ENCODE peak calls at places on chromosomes 3 and 15, in four cellular contexts. N, B, G and I are unnamed samples.

GRCh38 chr3:59880717-59881116 is 830.9 kb upstream of the CFAP20DC start:
- DNase-seq in N (no peak), B (no peak), G (no peak), I (no peak)

GRCh38 chr15:33013827-33014445 is 180.6 kb downstream of the FMN1 start:
- DNase-seq in N (no peak), B (no peak), G (no peak), I (no peak)

GRCh38 chr3:149333518-149333859 is at the start of gene TM4SF18:
- DNase-seq in N (no peak), B (no peak), G (no peak), I (no peak)

GRCh38 chr15:45641374-45641778 is 6.5 kb downstream of the SQOR start:
- DNase-seq in N (no peak), B (peak), G (no peak), I (no peak)

GRCh38 chr15:28255965-28256364 is 66.0 kb downstream of the HERC2 start:
- DNase-seq in N (no peak), B (no peak), G (no peak), I (no peak)

GRCh38 chr15:31843426-31844055 is 186.8 kb upstream of the CHRNA7 start:
- DNase-seq in N (no peak), B (no peak), G (no peak), I (no peak)

GRCh38 chr3:149579838-149580542 is 77.8 kb downstream of the WWTR1 start:
- DNase-seq in N (no peak), B (no peak), G (no peak), I (no peak)

GRCh38 chr15:59439571-59439970 is 1.6 kb downstream of the FAM81A start:
- DNase-seq in N (no peak), B (no peak), G (no peak), I (no peak)

GRCh38 chr3:8443829-8444791 is 57.5 kb upstream of the LMCD1 start:
- DNase-seq in N (peak), B (peak), G (no peak), I (peak)

GRCh38 chr15:29921130-29921601 is 98.9 kb upstream of the TJP1 start:
- DNase-seq in N (no peak), B (peak), G (no peak), I (peak)

GRCh38 chr3:73212683-73213082 is 151.2 kb downstream of the EBLN2 start:
- DNase-seq in N (no peak), B (no peak), G (no peak), I (no peak)

GRCh38 chr15:70852501-70853269 is 1.3 kb downstream of the LARP6 start:
- DNase-seq in N (no peak), B (no peak), G (no peak), I (no peak)

GRCh38 chr3:151008699-151009098 is 36.2 kb upstream of the CLRN1 start:
- DNase-seq in N (no peak), B (no peak), G (no peak), I (no peak)

GRCh38 chr3:195892355-195893120 is 15.8 kb downstream of the TNK2 start:
- DNase-seq in N (peak), B (peak), G (no peak), I (no peak)

GRCh38 chr3:111725706-111726105 is 130.6 kb upstream of the ZBED2 start:
- DNase-seq in N (no peak), B (no peak), G (no peak), I (no peak)

GRCh38 chr3:133330542-133330941 is 69.3 kb upstream of the BFSP2 start:
- DNase-seq in N (no peak), B (no peak), G (no peak), I (no peak)

GRCh38 chr3:58586776-58587192 is 9.6 kb upstream of the FAM107A start:
- DNase-seq in N (no peak), B (no peak), G (no peak), I (peak)
- TF ChIP-seq NR2C2 in N (no peak), B (no peak), G (no peak), I (no peak)

DNA sequence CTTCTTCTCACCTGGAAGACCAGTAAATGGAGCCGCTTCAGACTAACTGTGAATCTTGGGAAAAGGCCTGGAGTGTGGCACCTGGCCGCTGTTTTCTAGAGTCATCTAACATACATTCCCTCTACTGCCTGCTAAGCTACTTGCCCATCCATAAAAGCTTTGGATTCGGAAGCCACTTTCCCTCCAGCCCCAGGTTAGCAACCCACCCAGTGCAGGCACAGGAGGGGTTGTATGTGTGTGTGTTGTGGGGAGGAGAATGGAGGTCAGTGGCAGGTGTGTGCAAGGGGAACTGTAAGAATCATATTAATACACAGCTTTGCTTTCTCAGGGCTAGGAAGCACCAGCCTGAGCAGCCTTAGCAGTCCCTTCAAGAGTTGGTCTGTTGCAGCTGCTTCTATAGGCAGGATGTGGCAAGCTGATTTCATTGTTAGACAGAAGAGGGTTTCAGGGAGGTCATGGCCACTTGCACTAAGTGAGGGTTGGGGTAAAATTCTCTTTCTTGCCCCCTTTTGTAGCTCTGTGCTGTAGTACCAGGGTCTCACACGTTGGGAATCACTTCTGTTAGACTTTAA is 8.9 kb downstream of the NSUN3 start:
- DNase-seq in N (no peak), B (no peak), G (peak), I (no peak)
- TF ChIP-seq NR2C2 in N (no peak), B (no peak), G (no peak), I (no peak)

GRCh38 chr15:66580643-66581042 is 14.8 kb upstream of the LCTL start:
- DNase-seq in N (no peak), B (no peak), G (no peak), I (no peak)
- TF ChIP-seq NR2C2 in N (no peak), B (no peak), G (no peak), I (no peak)

GRCh38 chr15:63593705-63594671 is 3.2 kb upstream of the FBXL22 start:
- DNase-seq in N (peak), B (no peak), G (no peak), I (no peak)
- TF ChIP-seq NR2C2 in N (no peak), B (no peak), G (no peak), I (no peak)